ENCODE peak calls at places on chromosomes 13 and 19, in seven cellular contexts. B is AG04450, I is tibial nerve, H is neuronal stem cell, J is Panc1, M is heart right ventricle, G is fibroblast of lung. L is an unnamed sample.

GRCh38 chr13:43331676-43332075 is 308.3 kb downstream of the DNAJC15 start:
- DNase-seq in B (no peak), I (no peak), H (no peak), J (no peak), M (no peak), G (peak; percentile 6), L (no peak)

GRCh38 chr19:44876930-44877530 is 14.0 kb upstream of the TOMM40 start:
- DNase-seq in B (no peak), I (no peak), H (no peak), J (no peak), M (no peak), G (no peak), L (no peak)

GRCh38 chr19:17784201-17785008 is 10.5 kb upstream of the B3GNT3 start:
- DNase-seq in B (no peak), I (peak; percentile 71), H (peak; percentile 54), J (no peak), M (peak; percentile 41), G (peak; percentile 60), L (peak; percentile 84)

GRCh38 chr13:112984954-112985802 is 16.2 kb downstream of the MCF2L start:
- DNase-seq in B (no peak), I (no peak), H (no peak), J (no peak), M (no peak), G (no peak), L (no peak)

GRCh38 chr13:46593403-46593802 is 40.4 kb downstream of the LRCH1 start:
- DNase-seq in B (no peak), I (no peak), H (no peak), J (no peak), M (no peak), G (no peak), L (no peak)

GRCh38 chr19:31127132-31127967 is 221.9 kb downstream of the TSHZ3 start:
- DNase-seq in B (peak; percentile 94), I (no peak), H (no peak), J (peak; percentile 52), M (no peak), G (peak; percentile 87), L (no peak)

GRCh38 chr19:33214621-33215020 is 11.0 kb downstream of the SLC7A10 start:
- DNase-seq in B (no peak), I (no peak), H (no peak), J (no peak), M (no peak), G (peak; percentile 26), L (peak; percentile 47)

GRCh38 chr19:33703821-33704220 is 82.1 kb downstream of the CHST8 start:
- DNase-seq in B (no peak), I (no peak), H (no peak), J (no peak), M (no peak), G (no peak), L (no peak)

GRCh38 chr13:21071015-21071414 is 9.6 kb upstream of the LATS2 start:
- DNase-seq in B (no peak), I (no peak), H (no peak), J (no peak), M (no peak), G (no peak), L (no peak)

GRCh38 chr19:50025794-50026549 is at the start of gene ZNF473:
- DNase-seq in B (peak; percentile 89), I (peak; percentile 92), H (no peak), J (no peak), M (peak; percentile 93), G (peak; percentile 96), L (peak; percentile 95)

GRCh38 chr13:37715606-37716015 is 117.0 kb upstream of the POSTN start:
- DNase-seq in B (peak; percentile 21), I (no peak), H (no peak), J (no peak), M (no peak), G (peak; percentile 94), L (no peak)

GRCh38 chr13:98462241-98462882 is 114.5 kb downstream of the STK24 start:
- DNase-seq in B (no peak), I (no peak), H (no peak), J (no peak), M (no peak), G (no peak), L (no peak)

GRCh38 chr13:112725346-112726017 is 35.6 kb downstream of the ATP11A start:
- DNase-seq in B (no peak), I (no peak), H (no peak), J (no peak), M (no peak), G (no peak), L (no peak)

GRCh38 chr19:35592226-35592625 is 6.3 kb downstream of the PMIS2 start:
- DNase-seq in B (peak; percentile 3), I (no peak), H (peak; percentile 17), J (peak; percentile 25), M (no peak), G (peak; percentile 62), L (no peak)

GRCh38 chr19:45630463-45630862 is 8.7 kb downstream of the EML2 start:
- DNase-seq in B (no peak), I (no peak), H (no peak), J (no peak), M (no peak), G (peak; percentile 85), L (no peak)

GRCh38 chr13:102830646-102831045 is 15.2 kb upstream of the ERCC5 start:
- DNase-seq in B (no peak), I (no peak), H (no peak), J (no peak), M (no peak), G (no peak), L (no peak)

GRCh38 chr13:53250272-53250875 is 221.8 kb downstream of the OLFM4 start:
- DNase-seq in B (peak; percentile 32), I (peak; percentile 68), H (peak; percentile 80), J (peak; percentile 28), M (no peak), G (peak; percentile 78), L (peak; percentile 43)

GRCh38 chr19:55626350-55626749 is 2.0 kb upstream of the ZNF784 start:
- DNase-seq in B (no peak), I (no peak), H (no peak), J (no peak), M (no peak), G (no peak), L (no peak)

GRCh38 chr13:28820099-28821051 is at the start of gene MTUS2:
- DNase-seq in B (no peak), I (no peak), H (peak; percentile 6), J (no peak), M (no peak), G (no peak), L (no peak)

GRCh38 chr19:44992336-44993163 is 8.7 kb upstream of the RELB start:
- DNase-seq in B (no peak), I (no peak), H (no peak), J (no peak), M (no peak), G (no peak), L (no peak)

GRCh38 chr19:40089462-40089861 is 1.3 kb downstream of the ZNF780A start:
- DNase-seq in B (no peak), I (no peak), H (no peak), J (no peak), M (no peak), G (peak; percentile 42), L (no peak)

GRCh38 chr19:2027361-2027760 is 11.8 kb upstream of the BTBD2 start:
- DNase-seq in B (no peak), I (peak; percentile 78), H (no peak), J (no peak), M (no peak), G (peak; percentile 95), L (no peak)

GRCh38 chr19:2016041-2016807 is 710 bp upstream of the BTBD2 start:
- DNase-seq in B (peak; percentile 63), I (peak; percentile 81), H (peak; percentile 45), J (no peak), M (peak; percentile 66), G (peak; percentile 91), L (peak; percentile 83)

GRCh38 chr19:2026770-2027169 is 11.3 kb upstream of the BTBD2 start:
- DNase-seq in B (no peak), I (no peak), H (no peak), J (no peak), M (no peak), G (no peak), L (no peak)

GRCh38 chr19:2022289-2022688 is 6.8 kb upstream of the BTBD2 start:
- DNase-seq in B (no peak), I (no peak), H (no peak), J (no peak), M (no peak), G (no peak), L (no peak)

DNA sequence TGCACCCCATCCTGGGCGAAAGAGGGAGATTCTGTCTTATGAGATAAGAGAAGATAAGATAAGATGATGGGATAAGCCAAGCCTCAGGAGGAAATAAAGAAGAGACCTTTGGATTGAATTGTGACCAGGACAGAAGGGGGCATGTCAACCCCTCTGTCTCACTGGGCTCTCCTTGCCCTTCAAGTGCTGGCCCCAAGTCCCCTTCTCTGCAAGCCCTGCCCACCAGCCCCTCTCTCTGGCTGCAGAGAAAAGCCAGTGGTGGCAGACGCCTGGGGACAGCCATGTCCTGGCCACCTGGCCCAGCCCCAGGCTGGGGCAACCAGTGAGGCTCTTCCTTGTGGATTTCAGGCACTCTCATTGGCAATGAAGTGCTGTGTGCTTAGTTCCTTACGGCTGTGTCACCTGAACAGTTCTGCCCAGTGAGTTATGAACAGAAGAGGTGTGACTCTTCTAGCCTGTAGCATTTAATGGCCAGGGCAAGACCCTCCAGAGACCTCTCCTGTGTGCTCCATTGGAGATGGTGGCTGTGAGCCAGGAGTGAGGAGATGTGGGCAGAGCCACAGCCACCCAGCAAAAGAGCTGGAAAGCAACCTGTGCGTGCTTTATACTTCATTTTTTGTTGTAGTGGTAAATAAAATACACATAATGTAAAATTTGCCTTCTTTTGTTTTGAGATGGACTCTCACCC is 6.1 kb upstream of the BTBD2 start:
- DNase-seq in B (no peak), I (no peak), H (no peak), J (no peak), M (no peak), G (no peak), L (no peak)
- H3K9me3 ChIP-seq in B (peaks cover 5% of the 10 kb centered on the region), I (peaks cover 4% of the 10 kb centered on the region), H (no peaks in the 10 kb centered on the region), J (no peaks in the 10 kb centered on the region), M (peaks cover 4% of the 10 kb centered on the region), G (no peaks in the 10 kb centered on the region), L (peaks cover 3% of the 10 kb centered on the region)

DNA sequence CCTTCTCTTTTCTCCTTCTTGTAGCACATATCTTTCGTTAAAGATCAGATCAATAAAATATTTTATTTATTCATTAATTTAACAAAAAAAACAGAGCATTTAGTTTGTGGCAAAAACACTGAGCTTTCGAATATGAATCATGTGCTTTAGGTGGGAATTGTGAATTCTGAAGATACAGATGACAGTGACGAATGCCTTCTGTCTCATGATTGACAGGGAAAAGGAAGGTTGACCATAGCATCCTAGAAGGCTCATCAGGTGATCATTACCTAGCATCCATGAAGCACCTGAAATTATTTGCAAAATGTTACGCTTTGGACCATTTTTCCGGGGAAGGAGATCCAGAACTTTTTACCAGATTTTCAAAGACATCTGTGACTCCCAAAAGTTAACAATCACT is 3.8 kb downstream of the ARL11 start:
- DNase-seq in B (no peak), I (no peak), H (no peak), J (no peak), M (no peak), G (no peak), L (no peak)
- H3K9me3 ChIP-seq in B (peaks cover 6% of the 10 kb centered on the region), I (no peaks in the 10 kb centered on the region), H (no peaks in the 10 kb centered on the region), J (no peaks in the 10 kb centered on the region), M (no peaks in the 10 kb centered on the region), G (no peaks in the 10 kb centered on the region), L (no peaks in the 10 kb centered on the region)

GRCh38 chr19:56746367-56746766 is 74.8 kb upstream of the ZNF835 start:
- DNase-seq in B (no peak), I (no peak), H (no peak), J (no peak), M (no peak), G (no peak), L (no peak)
- H3K9me3 ChIP-seq in B (peaks cover 42% of the 10 kb centered on the region), I (peaks cover 35% of the 10 kb centered on the region), H (peaks cover 27% of the 10 kb centered on the region), J (no peaks in the 10 kb centered on the region), M (no peaks in the 10 kb centered on the region), G (no peaks in the 10 kb centered on the region), L (no peaks in the 10 kb centered on the region)

GRCh38 chr13:19083340-19083739 is 98.3 kb downstream of the TUBA3C start:
- DNase-seq in B (no peak), I (no peak), H (no peak), J (no peak), M (no peak), G (no peak), L (no peak)
- H3K9me3 ChIP-seq in B (peaks cover 49% of the 10 kb centered on the region), I (peaks cover 32% of the 10 kb centered on the region), H (no peaks in the 10 kb centered on the region), J (no peaks in the 10 kb centered on the region), M (no peaks in the 10 kb centered on the region), G (no peaks in the 10 kb centered on the region), L (no peaks in the 10 kb centered on the region)

L was measured in BE2C.